ENCODE peak calls at places on chromosome 11, in eight cellular contexts. One of them, this sample, is unnamed.

GRCh38 chr11:12408156-12408770 is 30.9 kb downstream of the PARVA start:
- DNase-seq in posterior cingulate gyrus: no peak
- DNase-seq in EH: peak; percentile 50
- DNase-seq in GM19239: no peak
- DNase-seq in ACHN: no peak
- DNase-seq in stimulated activated CD8-positive, alpha-beta memory T cell treated with anti-CD3 and anti-CD28 coated beads, Interleukin-4, amount 100 ng/mL, for 4 hours: no peak
- DNase-seq in neuronal stem cell: no peak
- DNase-seq in left cardiac atrium: no peak
- DNase-seq in this sample: no peak

GRCh38 chr11:16782226-16782919 is 43.9 kb downstream of the C11orf58 start:
- DNase-seq in posterior cingulate gyrus: no peak
- DNase-seq in EH: no peak
- DNase-seq in GM19239: no peak
- DNase-seq in ACHN: no peak
- DNase-seq in stimulated activated CD8-positive, alpha-beta memory T cell treated with anti-CD3 and anti-CD28 coated beads, Interleukin-4, amount 100 ng/mL, for 4 hours: no peak
- DNase-seq in neuronal stem cell: no peak
- DNase-seq in left cardiac atrium: no peak
- DNase-seq in this sample: peak; percentile 32

GRCh38 chr11:114366331-114367243 is 33.7 kb downstream of the C11orf71 start:
- DNase-seq in posterior cingulate gyrus: no peak
- DNase-seq in EH: peak; percentile 97
- DNase-seq in GM19239: no peak
- DNase-seq in ACHN: peak; percentile 83
- DNase-seq in stimulated activated CD8-positive, alpha-beta memory T cell treated with anti-CD3 and anti-CD28 coated beads, Interleukin-4, amount 100 ng/mL, for 4 hours: no peak
- DNase-seq in neuronal stem cell: no peak
- DNase-seq in left cardiac atrium: no peak
- DNase-seq in this sample: no peak

GRCh38 chr11:72813740-72814138 is 472 bp upstream of the ATG16L2 start:
- DNase-seq in posterior cingulate gyrus: peak; percentile 83
- DNase-seq in EH: peak; percentile 85
- DNase-seq in GM19239: no peak
- DNase-seq in ACHN: peak; percentile 72
- DNase-seq in stimulated activated CD8-positive, alpha-beta memory T cell treated with anti-CD3 and anti-CD28 coated beads, Interleukin-4, amount 100 ng/mL, for 4 hours: no peak
- DNase-seq in neuronal stem cell: no peak
- DNase-seq in left cardiac atrium: peak; percentile 89
- DNase-seq in this sample: peak; percentile 31

GRCh38 chr11:121890377-121890776 is 225.6 kb downstream of the BLID start:
- DNase-seq in posterior cingulate gyrus: no peak
- DNase-seq in EH: peak; percentile 97
- DNase-seq in GM19239: no peak
- DNase-seq in ACHN: no peak
- DNase-seq in stimulated activated CD8-positive, alpha-beta memory T cell treated with anti-CD3 and anti-CD28 coated beads, Interleukin-4, amount 100 ng/mL, for 4 hours: no peak
- DNase-seq in neuronal stem cell: no peak
- DNase-seq in left cardiac atrium: no peak
- DNase-seq in this sample: no peak

GRCh38 chr11:110251837-110252236 is 44.6 kb downstream of the RDX start:
- DNase-seq in posterior cingulate gyrus: no peak
- DNase-seq in EH: peak; percentile 52
- DNase-seq in GM19239: no peak
- DNase-seq in ACHN: peak; percentile 53
- DNase-seq in stimulated activated CD8-positive, alpha-beta memory T cell treated with anti-CD3 and anti-CD28 coated beads, Interleukin-4, amount 100 ng/mL, for 4 hours: no peak
- DNase-seq in neuronal stem cell: no peak
- DNase-seq in left cardiac atrium: no peak
- DNase-seq in this sample: peak; percentile 70

GRCh38 chr11:6618117-6619020 is 853 bp downstream of the TPP1 start:
- DNase-seq in posterior cingulate gyrus: no peak
- DNase-seq in EH: peak; percentile 87
- DNase-seq in GM19239: no peak
- DNase-seq in ACHN: no peak
- DNase-seq in stimulated activated CD8-positive, alpha-beta memory T cell treated with anti-CD3 and anti-CD28 coated beads, Interleukin-4, amount 100 ng/mL, for 4 hours: peak; percentile 65
- DNase-seq in neuronal stem cell: no peak
- DNase-seq in left cardiac atrium: no peak
- DNase-seq in this sample: no peak

GRCh38 chr11:121513807-121514206 is 61.0 kb upstream of the SORL1-AS1 start:
- DNase-seq in posterior cingulate gyrus: no peak
- DNase-seq in EH: no peak
- DNase-seq in GM19239: no peak
- DNase-seq in ACHN: no peak
- DNase-seq in stimulated activated CD8-positive, alpha-beta memory T cell treated with anti-CD3 and anti-CD28 coated beads, Interleukin-4, amount 100 ng/mL, for 4 hours: no peak
- DNase-seq in neuronal stem cell: no peak
- DNase-seq in left cardiac atrium: no peak
- DNase-seq in this sample: no peak

GRCh38 chr11:45333023-45333422 is 46.9 kb upstream of the SYT13 start:
- DNase-seq in posterior cingulate gyrus: no peak
- DNase-seq in EH: peak; percentile 33
- DNase-seq in GM19239: no peak
- DNase-seq in ACHN: no peak
- DNase-seq in stimulated activated CD8-positive, alpha-beta memory T cell treated with anti-CD3 and anti-CD28 coated beads, Interleukin-4, amount 100 ng/mL, for 4 hours: no peak
- DNase-seq in neuronal stem cell: no peak
- DNase-seq in left cardiac atrium: no peak
- DNase-seq in this sample: no peak